ENCODE peak calls at places on chromosome 10, in four cellular contexts. C is fibroblast of the aortic adventitia, P is endothelial cell of umbilical vein, U is choroid plexus epithelial cell. N is an unnamed sample.
A peak's percentile ranks its signal among the peaks of the same experiment; 100 is the strongest.

GRCh38 chr10:74078037-74078436 is 72.6 kb downstream of the AP3M1 start:
- DNase-seq in C (no peak), P (peak; percentile 77), U (peak; percentile 48), N (peak; percentile 33)

GRCh38 chr10:133187091-133187905 is 27.3 kb downstream of the KNDC1 start:
- DNase-seq in C (no peak), P (no peak), U (no peak), N (no peak)

GRCh38 chr10:35606423-35606822 is 1.3 kb downstream of the GJD4 start:
- DNase-seq in C (peak; percentile 59), P (no peak), U (peak; percentile 19), N (peak; percentile 29)

GRCh38 chr10:78756604-78757442 is 311.9 kb upstream of the ZMIZ1 start:
- DNase-seq in C (peak; percentile 96), P (peak; percentile 95), U (peak; percentile 96), N (peak; percentile 98)

GRCh38 chr10:71392292-71392691 is 4.4 kb upstream of the CDH23 start:
- DNase-seq in C (no peak), P (no peak), U (no peak), N (no peak)

GRCh38 chr10:31554556-31554955 is 235.5 kb downstream of the ZEB1 start:
- DNase-seq in C (peak; percentile 82), P (no peak), U (peak; percentile 94), N (peak; percentile 38)

GRCh38 chr10:114869500-114869899 is 47.9 kb downstream of the FHIP2A start:
- DNase-seq in C (peak; percentile 89), P (peak; percentile 93), U (peak; percentile 92), N (peak; percentile 79)

GRCh38 chr10:61125560-61126250 is 181.7 kb upstream of the RHOBTB1 start:
- DNase-seq in C (no peak), P (no peak), U (no peak), N (no peak)

GRCh38 chr10:23643396-23643795 is 204.5 kb downstream of the OTUD1 start:
- DNase-seq in C (peak; percentile 37), P (no peak), U (no peak), N (peak; percentile 25)

GRCh38 chr10:132539894-132540293 is 2.3 kb downstream of the INPP5A start:
- DNase-seq in C (peak; percentile 69), P (peak; percentile 54), U (peak; percentile 74), N (peak; percentile 68)

GRCh38 chr10:6328708-6329423 is 126.1 kb downstream of the PFKFB3 start:
- DNase-seq in C (no peak), P (no peak), U (no peak), N (no peak)

GRCh38 chr10:113520606-113521481 is 32.0 kb upstream of the HABP2 start:
- DNase-seq in C (peak; percentile 82), P (peak; percentile 73), U (peak; percentile 89), N (peak; percentile 91)

GRCh38 chr10:4535531-4535930 is 290.5 kb upstream of the AKR1E2 start:
- DNase-seq in C (no peak), P (no peak), U (no peak), N (no peak)

GRCh38 chr10:30811665-30812017 is 182.1 kb upstream of the LYZL2 start:
- DNase-seq in C (peak; percentile 85), P (no peak), U (no peak), N (peak; percentile 51)

GRCh38 chr10:70575486-70575873 is 27.1 kb downstream of the PRF1 start:
- DNase-seq in C (peak; percentile 21), P (no peak), U (peak; percentile 25), N (no peak)

GRCh38 chr10:5965266-5965665 is 12.1 kb downstream of the IL15RA start:
- DNase-seq in C (no peak), P (no peak), U (no peak), N (no peak)

GRCh38 chr10:98444314-98445006 is 2.3 kb downstream of the HPS1 start:
- DNase-seq in C (no peak), P (no peak), U (no peak), N (no peak)

GRCh38 chr10:11869743-11870460 is 46.7 kb downstream of the PROSER2 start:
- DNase-seq in C (no peak), P (no peak), U (peak; percentile 47), N (peak; percentile 17)

GRCh38 chr10:10519674-10520073 is 498.0 kb upstream of the CELF2 start:
- DNase-seq in C (no peak), P (no peak), U (no peak), N (no peak)

GRCh38 chr10:118543714-118544400 is 51.6 kb downstream of the PRLHR start:
- DNase-seq in C (peak; percentile 47), P (peak; percentile 11), U (peak; percentile 51), N (peak; percentile 43)

GRCh38 chr10:29931833-29932232 is 127.6 kb downstream of the JCAD start:
- DNase-seq in C (no peak), P (no peak), U (no peak), N (no peak)

GRCh38 chr10:34494012-34494411 is 321.1 kb downstream of the PARD3 start:
- DNase-seq in C (peak; percentile 37), P (no peak), U (peak; percentile 50), N (peak; percentile 43)

GRCh38 chr10:91034042-91034441 is 113.2 kb upstream of the ANKRD1 start:
- DNase-seq in C (no peak), P (no peak), U (no peak), N (no peak)

GRCh38 chr10:131858118-131858515 is 42.7 kb upstream of the PPP2R2D start:
- DNase-seq in C (no peak), P (no peak), U (no peak), N (no peak)

GRCh38 chr10:19819419-19820033 is 3.3 kb downstream of the PLXDC2 start:
- DNase-seq in C (peak; percentile 66), P (peak; percentile 58), U (peak; percentile 76), N (peak; percentile 44)
- H3K4me3 ChIP-seq in C (no peak overlapping the region), P (no peak overlapping the region), U (peak overlapping the region; percentile 20), N (no peak overlapping the region)

DNA sequence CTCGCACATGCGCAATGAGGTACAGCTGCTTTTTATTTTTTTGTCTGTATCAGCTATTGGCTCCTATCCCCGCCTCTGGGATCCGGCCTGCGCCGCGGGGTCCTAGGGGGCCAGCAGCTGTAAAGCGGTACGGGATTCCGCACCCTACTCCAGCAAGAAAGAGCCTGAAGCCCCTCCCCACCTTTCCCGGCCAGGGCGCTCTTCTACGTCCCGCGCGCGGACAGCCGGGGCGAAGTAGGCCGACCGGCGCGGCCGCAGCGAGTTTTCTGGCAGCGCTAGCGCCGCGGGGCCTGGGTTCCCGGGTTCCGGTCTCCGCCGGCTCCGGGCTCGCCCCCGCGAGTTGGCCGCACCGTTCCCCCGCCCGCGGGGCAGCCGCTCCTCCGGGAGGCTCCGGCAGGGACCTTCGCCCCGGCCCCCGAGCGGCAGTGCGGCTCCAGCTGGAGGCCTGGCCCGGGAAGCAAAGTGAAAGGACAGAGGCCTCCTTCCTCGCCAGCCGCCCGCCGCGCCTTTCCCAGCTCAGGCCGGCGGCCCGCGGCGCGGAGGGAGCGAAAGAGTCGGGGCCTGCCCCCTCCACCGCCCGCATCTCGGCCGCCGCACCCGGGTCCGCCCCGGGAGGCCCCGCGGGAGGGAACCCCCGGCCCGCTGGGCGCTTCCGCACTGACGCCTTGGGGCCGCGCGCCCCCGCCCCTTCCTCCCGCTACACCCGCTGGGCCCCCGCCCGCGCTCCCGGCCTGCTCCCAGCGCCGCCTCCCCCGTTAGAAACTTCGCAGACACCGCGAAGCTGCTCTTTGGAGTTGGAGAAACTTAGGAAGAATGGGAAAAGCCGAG is 4.7 kb upstream of the SPAG6 start:
- DNase-seq in C (peak; percentile 43), P (peak; percentile 53), U (peak; percentile 84), N (peak; percentile 75)
- TF ChIP-seq CTCF in C (no peak), P (no peak), U (no peak), N (no peak)

DNA sequence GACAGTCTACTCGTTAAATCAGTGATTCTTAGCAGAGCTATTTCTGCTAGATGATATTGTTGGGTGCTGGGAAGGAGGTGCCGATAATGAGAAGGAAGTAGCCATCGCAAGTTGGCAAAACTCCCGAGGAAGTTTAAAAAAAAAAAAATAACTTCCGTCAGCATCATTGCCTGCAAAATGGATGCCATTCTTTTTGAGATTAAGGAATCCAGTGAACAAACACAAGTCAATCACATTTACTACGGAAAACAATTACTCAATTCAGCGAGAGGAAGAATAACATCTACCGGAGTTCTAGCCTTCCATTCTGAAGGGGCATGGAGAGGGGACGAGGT is 74.4 kb upstream of the SFMBT2 start:
- DNase-seq in C (no peak), P (no peak), U (no peak), N (no peak)
- H3K4me3 ChIP-seq in C (no peak overlapping the region), P (no peak overlapping the region), U (no peak overlapping the region), N (no peak overlapping the region)

DNA sequence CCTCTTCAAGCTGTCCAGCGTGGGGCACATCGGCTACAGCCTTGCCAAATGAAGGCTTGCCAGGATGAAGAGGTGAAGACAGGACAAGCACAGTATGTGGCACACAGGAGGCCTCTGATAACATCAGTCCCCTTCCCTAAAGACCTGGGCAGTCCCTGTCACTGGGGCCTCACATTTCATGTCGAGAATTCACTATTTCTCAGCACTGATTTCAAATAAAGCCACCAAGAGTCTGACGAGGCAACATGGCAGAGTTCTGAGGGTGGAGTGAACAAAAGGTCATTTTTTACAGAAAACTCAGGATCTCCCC is 7.7 kb downstream of the GPRIN2 start:
- DNase-seq in C (no peak), P (no peak), U (no peak), N (no peak)
- TF ChIP-seq CTCF in C (no peak), P (no peak), U (no peak), N (no peak)

N was measured in AG10803.